ENCODE peak calls at places on chromosome 14, in six cellular contexts. Q is amygdala; I is immature natural killer cell; S is activated CD4-positive, CD25-positive, alpha-beta regulatory T cell; W is Calu3; T is left lung. R is an unnamed sample.

GRCh38 chr14:100684154-100684553 is 42.5 kb upstream of the DLK1 start:
- DNase-seq in Q (no peak), I (no peak), S (no peak), W (no peak), T (no peak), R (no peak)

GRCh38 chr14:76514599-76514998 is 138.7 kb downstream of the ESRRB start:
- DNase-seq in Q (no peak), I (no peak), S (no peak), W (peak), T (no peak), R (peak)

GRCh38 chr14:100333867-100334266 is 10.7 kb downstream of the SLC25A47 start:
- DNase-seq in Q (no peak), I (no peak), S (no peak), W (no peak), T (peak), R (no peak)

GRCh38 chr14:44316647-44317432 is 190.2 kb downstream of the FSCB start:
- DNase-seq in Q (no peak), I (no peak), S (no peak), W (peak), T (peak), R (no peak)

GRCh38 chr14:92412912-92413311 is 89.9 kb downstream of the SLC24A4 start:
- DNase-seq in Q (no peak), I (no peak), S (no peak), W (no peak), T (no peak), R (no peak)

GRCh38 chr14:101371691-101372493 is 189.4 kb upstream of the DIO3 start:
- DNase-seq in Q (no peak), I (no peak), S (no peak), W (no peak), T (no peak), R (no peak)

GRCh38 chr14:54658836-54659235 is 91.9 kb downstream of the SAMD4A start:
- DNase-seq in Q (no peak), I (no peak), S (no peak), W (no peak), T (no peak), R (no peak)

GRCh38 chr14:101024686-101025085 is 121.2 kb upstream of the RTL1 start:
- DNase-seq in Q (no peak), I (no peak), S (no peak), W (no peak), T (peak), R (no peak)

GRCh38 chr14:25484194-25484593 is 434.2 kb upstream of the STXBP6 start:
- DNase-seq in Q (no peak), I (no peak), S (no peak), W (no peak), T (no peak), R (no peak)

GRCh38 chr14:56585461-56586084 is 6.0 kb downstream of the TMEM260 start:
- DNase-seq in Q (no peak), I (no peak), S (no peak), W (no peak), T (no peak), R (no peak)

GRCh38 chr14:75896341-75896740 is 85.5 kb downstream of the TGFB3 start:
- DNase-seq in Q (no peak), I (no peak), S (no peak), W (no peak), T (no peak), R (no peak)

GRCh38 chr14:92495041-92495440 is 18.5 kb upstream of the RIN3 start:
- DNase-seq in Q (no peak), I (no peak), S (no peak), W (no peak), T (no peak), R (no peak)

GRCh38 chr14:92577321-92577742 is 63.8 kb downstream of the RIN3 start:
- DNase-seq in Q (no peak), I (peak), S (no peak), W (no peak), T (no peak), R (no peak)

GRCh38 chr14:105876158-105876557 is 349.8 kb downstream of the TMEM121 start:
- DNase-seq in Q (no peak), I (no peak), S (no peak), W (no peak), T (peak), R (no peak)

GRCh38 chr14:100454437-100454836 is 131.3 kb downstream of the SLC25A47 start:
- DNase-seq in Q (no peak), I (no peak), S (no peak), W (no peak), T (no peak), R (no peak)

GRCh38 chr14:91367173-91368171 is 50.1 kb downstream of the CCDC88C start:
- DNase-seq in Q (no peak), I (peak), S (no peak), W (peak), T (peak), R (peak)

GRCh38 chr14:28754209-28754985 is 12.2 kb upstream of the FOXG1 start:
- DNase-seq in Q (no peak), I (no peak), S (no peak), W (peak), T (no peak), R (peak)

GRCh38 chr14:29643415-29644206 is 284.0 kb downstream of the PRKD1 start:
- DNase-seq in Q (no peak), I (no peak), S (no peak), W (no peak), T (no peak), R (no peak)

GRCh38 chr14:33894339-33894738 is 56.5 kb downstream of the EGLN3 start:
- DNase-seq in Q (no peak), I (no peak), S (no peak), W (no peak), T (no peak), R (no peak)

GRCh38 chr14:37145395-37145794 is 27.0 kb downstream of the SLC25A21 start:
- DNase-seq in Q (no peak), I (no peak), S (no peak), W (no peak), T (no peak), R (no peak)

GRCh38 chr14:92867246-92867925 is 55.6 kb upstream of the CHGA start:
- DNase-seq in Q (no peak), I (no peak), S (no peak), W (no peak), T (no peak), R (no peak)

GRCh38 chr14:64572721-64573508 is 23.2 kb downstream of the PPP1R36 start:
- DNase-seq in Q (peak), I (no peak), S (no peak), W (no peak), T (no peak), R (no peak)

GRCh38 chr14:58299665-58300202 is 1.4 kb downstream of the ARID4A start:
- DNase-seq in Q (no peak), I (no peak), S (no peak), W (peak), T (no peak), R (peak)

GRCh38 chr14:95520346-95520745 is 3.9 kb upstream of the SYNE3 start:
- DNase-seq in Q (no peak), I (no peak), S (no peak), W (no peak), T (peak), R (no peak)

GRCh38 chr14:61215222-61216010 is 65.7 kb downstream of the TMEM30B start:
- DNase-seq in Q (no peak), I (no peak), S (no peak), W (no peak), T (no peak), R (no peak)

GRCh38 chr14:100867631-100868315 is 35.7 kb downstream of the RTL1 start:
- DNase-seq in Q (no peak), I (no peak), S (no peak), W (no peak), T (peak), R (no peak)

GRCh38 chr14:91138511-91139359 is 24.9 kb downstream of the DGLUCY start:
- DNase-seq in Q (no peak), I (peak), S (no peak), W (peak), T (no peak), R (peak)

GRCh38 chr14:89915114-89915878 is 39.2 kb downstream of the EFCAB11 start:
- DNase-seq in Q (no peak), I (peak), S (peak), W (peak), T (no peak), R (peak)

R was measured in DND-41.